ENCODE peak calls at places on chromosomes 2 and 18, in four cellular contexts. Z, D, K and M are unnamed samples.

GRCh38 chr2:152657042-152657441 is 60.2 kb downstream of the PRPF40A start:
- DNase-seq in Z (no peak), D (peak; percentile 26), K (no peak), M (no peak)

GRCh38 chr2:49940616-49941015 is 786.3 kb upstream of the FSHR start:
- DNase-seq in Z (no peak), D (no peak), K (no peak), M (no peak)

GRCh38 chr2:218404351-218405145 is 4.9 kb downstream of the CTDSP1 start:
- DNase-seq in Z (no peak), D (no peak), K (no peak), M (no peak)

GRCh38 chr2:163191372-163191771 is 352.8 kb upstream of the KCNH7 start:
- DNase-seq in Z (no peak), D (peak; percentile 65), K (no peak), M (no peak)

GRCh38 chr18:36066731-36067117 is 635 bp downstream of the RPRD1A start:
- DNase-seq in Z (no peak), D (no peak), K (no peak), M (no peak)

GRCh38 chr2:121532347-121532766 is 1.7 kb downstream of the RNU4ATAC start:
- DNase-seq in Z (no peak), D (peak; percentile 21), K (no peak), M (no peak)

GRCh38 chr2:170843656-170844055 is 27.0 kb downstream of the GAD1 start:
- DNase-seq in Z (no peak), D (peak; percentile 21), K (no peak), M (peak; percentile 7)

GRCh38 chr2:60980031-60980815 is 37.3 kb upstream of the PEX13 start:
- DNase-seq in Z (no peak), D (no peak), K (no peak), M (no peak)

GRCh38 chr2:216083464-216084279 is 2.0 kb downstream of the TMEM169 start:
- DNase-seq in Z (no peak), D (peak; percentile 6), K (no peak), M (peak; percentile 84)

GRCh38 chr2:209960676-209961630 is 41.5 kb upstream of the RPE start:
- DNase-seq in Z (peak; percentile 52), D (peak; percentile 75), K (no peak), M (no peak)

GRCh38 chr2:23453936-23454460 is 69.0 kb downstream of the KLHL29 start:
- DNase-seq in Z (no peak), D (no peak), K (no peak), M (no peak)

GRCh38 chr2:23454501-23455120 is 69.6 kb downstream of the KLHL29 start:
- DNase-seq in Z (no peak), D (no peak), K (no peak), M (no peak)

GRCh38 chr2:23452853-23453420 is 68.0 kb downstream of the KLHL29 start:
- DNase-seq in Z (no peak), D (no peak), K (no peak), M (no peak)

GRCh38 chr2:23449831-23450331 is 64.9 kb downstream of the KLHL29 start:
- DNase-seq in Z (no peak), D (no peak), K (no peak), M (no peak)

GRCh38 chr2:23452397-23452796 is 67.4 kb downstream of the KLHL29 start:
- DNase-seq in Z (no peak), D (no peak), K (no peak), M (no peak)
- TF ChIP-seq CTCF in Z (no peak), D (no peak), K (no peak), M (no peak)

GRCh38 chr2:10810175-10811161 is 2.1 kb downstream of the PDIA6 start:
- DNase-seq in Z (no peak), D (peak; percentile 47), K (no peak), M (no peak)
- H3K4me3 ChIP-seq in Z (no peak overlapping the region), D (peak overlapping the region; percentile 63), K (peak overlapping the region; percentile 90), M (peak overlapping the region; percentile 70)

DNA sequence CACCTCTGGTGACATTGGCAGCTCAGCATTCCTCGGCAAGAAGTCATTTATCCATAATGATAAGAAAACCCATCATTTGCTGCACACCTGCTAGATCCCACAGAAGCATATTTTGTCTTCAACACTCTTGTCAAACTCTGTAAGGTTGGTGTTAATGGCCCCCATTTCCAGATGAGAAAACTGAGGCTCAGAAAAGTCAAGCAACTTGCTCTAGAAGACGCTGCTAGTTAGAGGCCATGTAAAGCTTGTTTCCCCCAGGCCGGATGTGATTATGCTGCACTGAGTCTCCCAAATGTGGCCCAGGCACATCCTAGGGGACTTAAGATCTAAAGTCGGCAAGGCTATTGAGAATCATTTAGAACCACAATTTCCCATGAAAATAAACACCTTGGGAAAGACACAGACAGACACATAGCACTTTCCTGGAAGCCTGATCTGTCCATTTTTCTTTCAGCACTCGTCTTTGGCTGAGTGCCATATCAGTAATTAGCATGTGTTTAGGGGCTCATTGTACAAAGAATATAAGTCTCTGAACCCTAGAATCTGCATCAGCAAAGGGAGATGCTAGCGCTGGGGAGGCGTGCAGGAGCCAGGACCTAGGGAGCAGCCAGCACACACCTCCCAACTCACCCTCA is 39.4 kb downstream of the C1QL2 start:
- DNase-seq in Z (no peak), D (no peak), K (no peak), M (no peak)
- TF ChIP-seq CTCF in Z (no peak), D (no peak), K (no peak), M (no peak)

GRCh38 chr18:63135101-63135500 is 184.5 kb downstream of the BCL2 start:
- DNase-seq in Z (no peak), D (no peak), K (no peak), M (no peak)

GRCh38 chr18:63140038-63140450 is 179.5 kb downstream of the BCL2 start:
- DNase-seq in Z (no peak), D (no peak), K (no peak), M (no peak)

GRCh38 chr18:63138469-63139340 is 180.9 kb downstream of the BCL2 start:
- DNase-seq in Z (no peak), D (no peak), K (peak; percentile 60), M (no peak)

GRCh38 chr18:63140997-63141776 is 178.4 kb downstream of the BCL2 start:
- DNase-seq in Z (no peak), D (no peak), K (no peak), M (no peak)

DNA sequence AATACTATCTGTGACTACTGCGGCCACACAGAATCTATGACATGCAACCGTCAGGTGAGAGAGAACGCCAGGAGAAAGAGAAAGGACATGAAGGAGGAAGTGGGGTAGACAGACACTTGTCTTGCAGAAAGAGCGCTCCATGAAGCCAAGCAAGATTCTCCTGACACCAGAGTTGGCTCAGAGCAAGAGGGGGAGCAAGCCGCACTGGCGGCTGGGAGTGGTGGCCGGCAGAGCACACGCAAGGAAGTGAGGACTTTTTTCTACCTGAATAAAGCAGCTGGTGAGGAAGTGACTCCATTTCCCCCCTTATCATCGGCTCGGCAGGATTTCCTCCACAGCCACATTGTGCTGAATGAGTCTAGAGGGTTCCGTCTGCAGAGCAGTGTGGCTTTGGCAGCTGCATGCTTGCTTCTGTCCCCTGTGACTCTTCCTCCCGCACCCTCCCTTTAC is 181.5 kb downstream of the BCL2 start:
- DNase-seq in Z (no peak), D (no peak), K (peak; percentile 61), M (no peak)
- H3K4me3 ChIP-seq in Z (no peak overlapping the region), D (no peak overlapping the region), K (peak overlapping the region; percentile 61), M (no peak overlapping the region)

GRCh38 chr2:106932644-106933043 is 46.7 kb upstream of the ST6GAL2 start:
- DNase-seq in Z (no peak), D (no peak), K (no peak), M (no peak)
- TF ChIP-seq CTCF in Z (no peak), D (no peak), K (no peak), M (no peak)

DNA sequence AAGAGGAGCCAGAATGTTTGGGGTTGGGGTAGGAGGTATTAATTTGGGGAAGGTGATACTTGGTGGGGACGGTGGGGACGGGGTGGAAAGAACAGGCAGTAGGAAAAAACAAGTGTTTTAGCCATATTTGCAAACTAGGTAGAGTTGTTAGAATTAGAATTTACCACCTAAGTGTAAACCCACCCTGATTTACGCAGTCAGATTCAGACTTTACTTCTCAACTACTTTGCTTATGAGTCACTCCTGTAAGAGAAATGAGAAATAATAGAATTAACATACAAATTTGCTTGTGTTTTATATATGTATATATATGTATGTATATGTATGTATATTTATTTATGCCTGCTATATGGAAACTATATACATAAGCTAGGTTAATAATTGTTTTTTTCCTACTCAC is 1168.2 kb upstream of the ZEB2 start:
- DNase-seq in Z (no peak), D (no peak), K (no peak), M (no peak)
- H3K4me3 ChIP-seq in Z (no peak overlapping the region), D (no peak overlapping the region), K (no peak overlapping the region), M (no peak overlapping the region)

GRCh38 chr2:41496908-41497307 is 550.9 kb upstream of the PKDCC start:
- DNase-seq in Z (no peak), D (no peak), K (no peak), M (no peak)
- TF ChIP-seq CTCF in Z (peak; percentile 24), D (peak; percentile 10), K (no peak), M (peak; percentile 39)

DNA sequence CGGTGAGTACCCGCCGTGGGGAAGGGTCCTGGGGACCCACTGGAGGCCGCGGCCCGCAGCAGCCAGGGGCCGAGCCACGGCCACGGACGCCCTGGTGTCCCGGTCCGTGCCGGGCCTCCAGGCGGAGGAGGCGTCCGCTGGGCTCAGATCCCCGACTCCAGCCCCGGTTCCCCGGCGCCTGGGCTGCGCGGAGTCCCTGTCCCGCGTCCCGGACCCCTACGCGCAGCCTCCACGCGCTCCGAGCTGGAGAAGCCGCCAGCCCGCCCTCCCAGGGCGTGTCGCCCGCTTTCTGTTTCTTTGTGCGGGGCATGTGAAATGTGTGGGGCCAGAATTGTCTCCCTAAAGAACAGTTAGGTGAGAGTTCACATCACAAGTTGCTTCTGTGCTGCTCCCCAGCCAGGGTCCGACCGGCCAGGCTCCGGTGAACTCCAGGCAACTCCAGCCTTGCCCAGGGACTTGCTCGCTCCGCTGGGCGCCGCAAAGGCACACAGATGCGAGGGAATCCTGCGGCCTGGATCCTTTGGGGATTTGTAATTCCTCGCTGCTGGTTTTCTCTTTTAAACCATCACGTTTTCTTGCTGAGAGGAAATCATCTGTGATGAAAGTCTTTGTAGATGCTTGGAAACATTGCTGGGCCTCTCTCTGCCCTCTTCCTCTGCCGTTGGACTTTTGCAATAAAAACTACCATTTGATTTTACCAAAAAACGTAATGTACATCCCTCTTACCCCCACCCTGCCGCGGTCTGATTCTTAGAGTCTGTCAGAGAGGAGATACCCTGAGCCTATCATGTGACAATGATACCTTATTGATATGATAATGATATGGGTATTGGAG is 570 bp downstream of the GYPC start:
- DNase-seq in Z (no peak), D (no peak), K (peak; percentile 70), M (no peak)
- H3K4me3 ChIP-seq in Z (no peak overlapping the region), D (peak overlapping the region; percentile 16), K (peak overlapping the region; percentile 85), M (peak overlapping the region; percentile 63)

GRCh38 chr2:1886405-1886992 is 142.2 kb upstream of the PXDN start:
- DNase-seq in Z (peak; percentile 57), D (peak; percentile 56), K (no peak), M (no peak)
- TF ChIP-seq CTCF in Z (peak; percentile 81), D (peak; percentile 43), K (peak; percentile 53), M (peak; percentile 91)

GRCh38 chr2:191013876-191014652 is at the start of gene STAT1:
- DNase-seq in Z (peak; percentile 90), D (peak; percentile 91), K (peak; percentile 96), M (no peak)

GRCh38 chr2:191010887-191011885 is 2.8 kb downstream of the STAT1 start:
- DNase-seq in Z (no peak), D (no peak), K (no peak), M (no peak)

GRCh38 chr2:191013617-191013875 is 425 bp downstream of the STAT1 start:
- DNase-seq in Z (no peak), D (peak; percentile 22), K (no peak), M (no peak)

GRCh38 chr2:191012845-191013616 is 940 bp downstream of the STAT1 start:
- DNase-seq in Z (no peak), D (peak; percentile 72), K (no peak), M (no peak)

GRCh38 chr2:191012346-191012745 is 1.6 kb downstream of the STAT1 start:
- DNase-seq in Z (no peak), D (peak; percentile 22), K (no peak), M (no peak)
- H3K4me3 ChIP-seq in Z (peak overlapping the region; percentile 72), D (no peak overlapping the region), K (peak overlapping the region; percentile 91), M (peak overlapping the region; percentile 95)